ENCODE peak calls at places on chromosomes 7 and 10, in eight cellular contexts. L is astrocyte of the spinal cord, C is GM06990, Y is brain microvascular endothelial cell, S is ovary, I is A549, R is dorsolateral prefrontal cortex, A is neuronal stem cell. O is an unnamed sample.

GRCh38 chr10:13105184-13105583 is 5.2 kb downstream of the OPTN start:
- DNase-seq in C (no peak), I (no peak), S (peak; percentile 38), A (no peak), Y (no peak), R (no peak), L (no peak), O (no peak)

GRCh38 chr7:96004598-96004997 is 232.2 kb downstream of the DYNC1I1 start:
- DNase-seq in Y (no peak), L (peak; percentile 6), I (no peak), C (no peak), R (no peak), A (no peak), S (no peak), O (no peak)

GRCh38 chr10:59463909-59464308 is 101.6 kb upstream of the FAM13C start:
- DNase-seq in R (no peak), S (no peak), Y (no peak), A (no peak), C (no peak), L (no peak), I (no peak), O (no peak)

GRCh38 chr7:120718361-120718760 is 139.6 kb downstream of the TSPAN12 start:
- DNase-seq in I (no peak), L (no peak), A (no peak), Y (no peak), S (no peak), R (no peak), C (no peak), O (no peak)

GRCh38 chr7:143490719-143491306 is 13.1 kb downstream of the TAS2R41 start:
- DNase-seq in Y (no peak), I (peak; percentile 45), R (no peak), L (no peak), A (no peak), S (no peak), C (no peak), O (no peak)

GRCh38 chr7:81908220-81908619 is 138.4 kb upstream of the HGF start:
- DNase-seq in I (peak; percentile 26), A (no peak), L (no peak), C (no peak), S (no peak), Y (no peak), R (no peak), O (no peak)

GRCh38 chr10:90642136-90642535 is 215.7 kb downstream of the HTR7 start:
- DNase-seq in C (no peak), Y (peak; percentile 67), A (no peak), R (no peak), I (no peak), S (no peak), L (peak; percentile 15), O (no peak)

GRCh38 chr7:42237891-42238531 is 1.0 kb upstream of the GLI3 start:
- DNase-seq in Y (no peak), C (no peak), A (peak; percentile 76), L (peak; percentile 73), I (no peak), R (no peak), S (peak; percentile 91), O (peak; percentile 89)

GRCh38 chr10:70925377-70926214 is 37.2 kb upstream of the PCBD1 start:
- DNase-seq in C (peak; percentile 36), I (no peak), L (peak; percentile 12), R (no peak), S (peak; percentile 43), Y (no peak), A (peak; percentile 57), O (no peak)

GRCh38 chr7:130903358-130903974 is 169.5 kb upstream of the KLF14 start:
- DNase-seq in I (peak; percentile 89), A (no peak), C (no peak), R (no peak), S (no peak), L (peak; percentile 94), Y (peak; percentile 94), O (no peak)

GRCh38 chr10:15515207-15515606 is 144.1 kb upstream of the FAM171A1 start:
- DNase-seq in Y (no peak), A (no peak), I (no peak), R (peak; percentile 64), S (peak; percentile 18), L (no peak), C (no peak), O (no peak)

GRCh38 chr7:137691566-137691965 is 155.2 kb downstream of the DGKI start:
- DNase-seq in L (no peak), A (no peak), R (no peak), Y (no peak), I (no peak), C (no peak), S (no peak), O (no peak)

GRCh38 chr10:72564596-72564995 is 61.3 kb downstream of the MICU1 start:
- DNase-seq in R (no peak), L (peak; percentile 49), C (no peak), S (no peak), Y (peak; percentile 54), I (peak; percentile 15), A (no peak), O (no peak)

GRCh38 chr7:122883049-122883670 is 3.1 kb downstream of the CADPS2 start:
- DNase-seq in I (no peak), R (no peak), Y (no peak), L (no peak), A (no peak), C (no peak), S (no peak), O (no peak)

GRCh38 chr10:101512741-101513140 is 75.3 kb downstream of the POLL start:
- DNase-seq in Y (no peak), A (no peak), R (no peak), S (no peak), I (no peak), L (peak; percentile 33), C (no peak), O (no peak)

GRCh38 chr7:20170626-20171025 is 46.6 kb downstream of the MACC1 start:
- DNase-seq in R (no peak), C (no peak), A (no peak), S (no peak), Y (no peak), I (no peak), L (peak; percentile 12), O (no peak)

GRCh38 chr7:149281508-149282330 is 19.7 kb downstream of the ZNF783 start:
- DNase-seq in R (no peak), C (no peak), A (no peak), L (no peak), Y (no peak), S (no peak), I (no peak), O (no peak)

GRCh38 chr10:62527019-62527827 is 153.1 kb downstream of the ZNF365 start:
- DNase-seq in I (no peak), A (no peak), Y (no peak), R (no peak), S (no peak), L (no peak), C (peak; percentile 76), O (no peak)
- H3K4me3 ChIP-seq in I (no peak overlapping the region), A (no peak overlapping the region), Y (no peak overlapping the region), R (no peak overlapping the region), S (no peak overlapping the region), L (no peak overlapping the region), C (no peak overlapping the region), O (no peak overlapping the region)

GRCh38 chr10:105189464-105189800 is 548.3 kb downstream of the SORCS3 start:
- DNase-seq in I (no peak), S (no peak), C (no peak), A (no peak), R (no peak), Y (no peak), L (peak; percentile 68), O (no peak)

GRCh38 chr10:105195831-105196230 is 554.7 kb downstream of the SORCS3 start:
- DNase-seq in I (no peak), L (no peak), S (no peak), A (no peak), Y (no peak), R (no peak), C (no peak), O (no peak)

GRCh38 chr10:105187243-105187642 is 546.2 kb downstream of the SORCS3 start:
- DNase-seq in C (no peak), S (no peak), L (peak; percentile 49), A (no peak), Y (no peak), R (no peak), I (no peak), O (no peak)

GRCh38 chr10:105188737-105189463 is 547.8 kb downstream of the SORCS3 start:
- DNase-seq in A (no peak), R (no peak), Y (no peak), C (no peak), L (peak; percentile 75), I (peak; percentile 1), S (no peak), O (no peak)

GRCh38 chr10:105192146-105192545 is 551.1 kb downstream of the SORCS3 start:
- DNase-seq in C (no peak), R (no peak), A (no peak), I (no peak), Y (no peak), S (no peak), L (no peak), O (no peak)
- H3K4me3 ChIP-seq in C (no peak overlapping the region), R (no peak overlapping the region), A (no peak overlapping the region), I (no peak overlapping the region), Y (no peak overlapping the region), S (no peak overlapping the region), L (no peak overlapping the region), O (no peak overlapping the region)

GRCh38 chr7:141527076-141527475 is 24.1 kb upstream of the AGK start:
- DNase-seq in S (no peak), C (no peak), L (no peak), I (peak; percentile 19), A (no peak), Y (no peak), R (no peak), O (no peak)
- H3K4me3 ChIP-seq in S (no peak overlapping the region), C (no peak overlapping the region), L (no peak overlapping the region), I (no peak overlapping the region), A (no peak overlapping the region), Y (no peak overlapping the region), R (no peak overlapping the region), O (no peak overlapping the region)

GRCh38 chr7:138952791-138953190 is 28.4 kb downstream of the KIAA1549 start:
- DNase-seq in L (no peak), I (no peak), A (no peak), Y (no peak), C (no peak), R (no peak), S (no peak), O (no peak)

GRCh38 chr7:138958026-138958956 is 22.9 kb downstream of the KIAA1549 start:
- DNase-seq in C (no peak), S (no peak), Y (no peak), I (no peak), L (no peak), R (no peak), A (no peak), O (no peak)

GRCh38 chr7:138954545-138955475 is 26.4 kb downstream of the KIAA1549 start:
- DNase-seq in R (no peak), I (no peak), C (no peak), Y (no peak), A (no peak), L (no peak), S (no peak), O (no peak)

GRCh38 chr7:138961159-138961558 is 20.0 kb downstream of the KIAA1549 start:
- DNase-seq in R (no peak), I (peak; percentile 18), L (peak; percentile 9), C (no peak), Y (no peak), A (no peak), S (no peak), O (no peak)

DNA sequence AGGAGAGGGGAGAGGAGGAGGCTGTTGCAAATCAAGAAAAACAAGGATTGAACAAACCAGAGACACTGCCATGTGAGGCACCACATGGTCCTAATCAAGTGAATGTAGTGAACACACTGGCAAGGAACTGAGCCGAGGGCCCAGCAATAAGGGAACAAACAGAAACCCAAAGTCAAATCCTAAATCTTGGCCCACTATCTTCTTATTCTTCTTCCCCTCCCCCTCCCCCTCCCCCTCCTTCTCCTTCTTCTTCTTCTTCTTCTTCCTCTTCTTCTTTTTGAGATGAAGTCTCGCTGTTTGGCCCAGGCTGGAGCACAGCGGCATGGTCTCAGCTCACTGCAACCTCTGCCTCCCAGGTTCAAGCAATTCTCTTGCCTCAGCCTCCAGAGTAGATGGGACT is 24.0 kb downstream of the KIAA1549 start:
- DNase-seq in Y (no peak), S (no peak), A (no peak), I (no peak), R (no peak), L (no peak), C (no peak), O (no peak)
- H3K4me3 ChIP-seq in Y (no peak overlapping the region), S (no peak overlapping the region), A (no peak overlapping the region), I (no peak overlapping the region), R (no peak overlapping the region), L (no peak overlapping the region), C (no peak overlapping the region), O (no peak overlapping the region)